ENCODE peak calls at places on chromosomes 11 and 22, in seven cellular contexts. H is PC-3, R is SK-N-SH, M is IMR-90, W is H9, S is HCT116, J is H1. P is an unnamed sample. For H3K4me1, the result is how much of the 10 kb centered on the place peaks cover.

GRCh38 chr11:104490182-104490581 is 326.2 kb upstream of the PDGFD start:
- DNase-seq in H (no peak), R (no peak), M (no peak), W (no peak), S (no peak), J (no peak), P (no peak)

GRCh38 chr11:122922893-122923292 is 40.3 kb downstream of the JHY start:
- DNase-seq in H (no peak), R (no peak), M (no peak), W (no peak), S (no peak), J (no peak), P (no peak)

GRCh38 chr11:116853461-116854073 is 16.1 kb upstream of the APOA1 start:
- DNase-seq in H (peak), R (no peak), M (peak), W (no peak), S (peak), J (no peak), P (no peak)

GRCh38 chr11:110092577-110093406 is at the start of gene ZC3H12C:
- DNase-seq in H (peak), R (peak), M (peak), W (peak), S (peak), J (peak), P (no peak)

GRCh38 chr22:17576475-17576874 is 13.2 kb downstream of the SLC25A18 start:
- DNase-seq in H (peak), R (no peak), M (peak), W (peak), S (no peak), J (no peak), P (no peak)

GRCh38 chr22:48680601-48681000 is 1147.1 kb downstream of the BRD1 start:
- DNase-seq in H (no peak), R (no peak), M (no peak), W (no peak), S (no peak), J (no peak), P (no peak)

GRCh38 chr11:121672630-121673487 is 220.1 kb upstream of the SORL1-AS1 start:
- DNase-seq in H (no peak), R (peak), M (no peak), W (no peak), S (no peak), J (no peak), P (no peak)

GRCh38 chr11:46918087-46918751 is at the start of gene LRP4:
- DNase-seq in H (no peak), R (peak), M (no peak), W (peak), S (no peak), J (no peak), P (peak)

GRCh38 chr11:117849781-117850414 is 25.4 kb upstream of the FXYD2 start:
- DNase-seq in H (no peak), R (no peak), M (no peak), W (peak), S (no peak), J (no peak), P (no peak)

GRCh38 chr22:36155702-36156101 is 4.9 kb downstream of the APOL3 start:
- DNase-seq in H (no peak), R (no peak), M (no peak), W (no peak), S (no peak), J (no peak), P (no peak)

GRCh38 chr11:75280770-75281468 is 40.3 kb downstream of the TPBGL start:
- DNase-seq in H (no peak), R (no peak), M (no peak), W (no peak), S (no peak), J (no peak), P (no peak)

GRCh38 chr11:128328955-128329551 is 258.3 kb downstream of the ETS1 start:
- DNase-seq in H (no peak), R (no peak), M (no peak), W (no peak), S (no peak), J (no peak), P (no peak)

GRCh38 chr22:49502126-49502826 is 325.4 kb downstream of the BRD1 start:
- DNase-seq in H (peak), R (no peak), M (no peak), W (no peak), S (peak), J (no peak), P (no peak)

GRCh38 chr11:29119691-29120328 is 897.0 kb downstream of the KCNA4 start:
- DNase-seq in H (peak), R (no peak), M (peak), W (no peak), S (no peak), J (no peak), P (no peak)

GRCh38 chr11:118339281-118340045 is 3.0 kb downstream of the CD3D start:
- DNase-seq in H (no peak), R (no peak), M (no peak), W (no peak), S (no peak), J (no peak), P (no peak)

GRCh38 chr22:23385301-23386244 is 194.5 kb downstream of the IGLL1 start:
- DNase-seq in H (peak), R (peak), M (peak), W (peak), S (peak), J (peak), P (peak)

GRCh38 chr11:15750535-15751297 is 605.6 kb downstream of the SOX6 start:
- DNase-seq in H (no peak), R (peak), M (no peak), W (no peak), S (no peak), J (no peak), P (no peak)

GRCh38 chr22:48855593-48856307 is 971.9 kb downstream of the BRD1 start:
- DNase-seq in H (no peak), R (no peak), M (no peak), W (no peak), S (no peak), J (no peak), P (no peak)

GRCh38 chr11:47995318-47995717 is 15.0 kb downstream of the PTPRJ start:
- DNase-seq in H (no peak), R (no peak), M (no peak), W (no peak), S (no peak), J (no peak), P (peak)

GRCh38 chr22:49013707-49014106 is 814.0 kb downstream of the BRD1 start:
- DNase-seq in H (no peak), R (peak), M (no peak), W (peak), S (no peak), J (no peak), P (no peak)

GRCh38 chr11:102664001-102664752 is 39.0 kb upstream of the MMP20 start:
- DNase-seq in H (peak), R (no peak), M (no peak), W (peak), S (peak), J (no peak), P (peak)

GRCh38 chr22:22196018-22196533 is 48.5 kb upstream of the VPREB1 start:
- DNase-seq in H (no peak), R (no peak), M (no peak), W (no peak), S (no peak), J (no peak), P (peak)

GRCh38 chr11:29641201-29641600 is 375.6 kb downstream of the KCNA4 start:
- DNase-seq in H (no peak), R (no peak), M (no peak), W (no peak), S (no peak), J (no peak), P (no peak)

GRCh38 chr11:12815931-12816494 is 141.8 kb downstream of the TEAD1 start:
- DNase-seq in H (no peak), R (no peak), M (no peak), W (no peak), S (no peak), J (no peak), P (no peak)

GRCh38 chr22:50090141-50090714 is 422 bp downstream of the MOV10L1 start:
- DNase-seq in H (no peak), R (no peak), M (no peak), W (no peak), S (no peak), J (no peak), P (no peak)

GRCh38 chr22:46213052-46213451 is 37.0 kb downstream of the CDPF1 start:
- DNase-seq in H (no peak), R (no peak), M (peak), W (no peak), S (no peak), J (no peak), P (no peak)

GRCh38 chr11:66459138-66459778 is 7.4 kb upstream of the PELI3 start:
- DNase-seq in H (no peak), R (no peak), M (no peak), W (no peak), S (no peak), J (no peak), P (peak)

GRCh38 chr11:130427581-130428211 is 713 bp downstream of the ADAMTS8 start:
- DNase-seq in H (no peak), R (peak), M (no peak), W (peak), S (no peak), J (no peak), P (no peak)

GRCh38 chr11:133787379-133788103 is 57.8 kb downstream of the SPATA19 start:
- DNase-seq in H (no peak), R (no peak), M (no peak), W (peak), S (no peak), J (no peak), P (no peak)

GRCh38 chr11:63769044-63769718 is 606 bp upstream of the ZFTA start:
- DNase-seq in H (peak), R (peak), M (no peak), W (no peak), S (no peak), J (no peak), P (peak)

GRCh38 chr11:22558638-22559037 is 67.0 kb downstream of the FANCF start:
- DNase-seq in H (no peak), R (peak), M (peak), W (no peak), S (no peak), J (no peak), P (no peak)

GRCh38 chr22:46520880-46521279 is 16.5 kb downstream of the CELSR1 start:
- DNase-seq in H (no peak), R (no peak), M (no peak), W (no peak), S (no peak), J (no peak), P (no peak)

DNA sequence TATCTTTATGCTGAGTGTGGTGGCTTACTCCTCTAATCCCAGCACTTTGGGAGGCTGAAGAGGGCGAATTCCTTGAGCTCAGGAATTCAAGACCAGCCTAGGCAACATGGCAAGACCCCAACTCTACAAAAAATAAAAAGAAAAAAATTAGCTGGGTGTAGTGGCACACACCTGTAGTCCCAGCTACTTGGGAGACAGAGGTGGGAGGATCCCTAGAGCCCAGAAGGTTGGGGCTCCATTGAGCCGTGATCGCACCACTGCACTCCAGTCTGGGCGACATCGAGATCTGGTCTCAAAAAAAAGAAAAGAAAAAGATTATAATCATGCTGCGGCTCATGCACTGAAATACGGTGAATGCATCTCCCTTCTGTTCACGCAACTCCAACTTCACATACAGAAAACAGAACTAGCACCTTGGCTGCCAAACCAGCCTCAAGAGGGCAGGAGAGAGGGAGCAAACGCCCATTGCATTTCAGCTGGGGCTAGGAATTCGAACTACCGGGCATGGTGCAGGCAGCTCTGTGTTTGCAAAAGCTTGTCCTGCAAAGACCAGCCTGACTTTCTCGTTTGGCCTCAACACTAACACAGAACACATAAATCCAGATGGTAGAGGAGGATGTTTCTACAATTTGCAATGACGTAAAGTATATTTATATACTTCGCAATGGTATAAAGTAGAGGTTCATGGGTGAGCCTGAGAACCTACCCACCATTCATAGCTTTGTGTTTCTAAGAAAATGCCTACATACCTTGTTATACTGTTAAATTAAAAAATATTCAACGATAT is 6.3 kb upstream of the SYNGR1 start:
- DNase-seq in H (peak), R (peak), M (peak), W (peak), S (peak), J (peak), P (peak)
- H3K4me2 ChIP-seq in H (peak), R (no peak), M (no peak), W (no peak), S (peak), J (no peak), P (peak)

GRCh38 chr11:3133456-3134217 is 31.5 kb downstream of the OSBPL5 start:
- DNase-seq in H (no peak), R (no peak), M (no peak), W (no peak), S (no peak), J (no peak), P (no peak)
- H3K4me1 ChIP-seq in H (under half), R (under half), M (under half), W (under half), S (under half), J (under half), P (under half)

DNA sequence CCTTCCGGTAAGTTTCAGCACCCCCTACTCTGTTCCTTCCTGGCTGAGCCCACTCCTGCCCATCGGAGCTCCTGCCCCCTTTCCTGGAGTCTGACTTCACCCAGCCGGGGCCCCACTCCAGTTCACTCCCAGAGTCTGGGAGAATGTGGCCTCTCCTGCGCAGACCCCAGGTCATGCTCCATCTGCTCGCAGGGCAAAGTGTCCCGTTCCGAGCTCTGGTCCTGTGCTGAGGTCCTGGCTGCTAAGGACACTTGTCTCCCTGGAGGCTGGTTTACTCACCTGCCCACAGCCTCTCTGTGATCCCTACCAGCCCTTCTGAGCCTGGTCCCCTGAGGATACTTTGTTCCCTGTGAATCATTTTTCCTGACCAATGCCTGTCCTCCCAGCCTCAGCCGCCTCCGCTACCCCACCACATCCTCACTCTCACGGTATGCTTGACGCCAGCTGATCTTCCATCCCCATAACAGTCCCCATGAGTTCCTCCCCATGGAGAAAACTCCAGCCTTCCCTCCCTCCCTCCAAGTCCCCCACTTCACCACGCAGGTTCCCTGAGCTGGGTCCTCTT is 526 bp downstream of the IFITM10 start:
- DNase-seq in H (peak), R (no peak), M (peak), W (no peak), S (no peak), J (no peak), P (no peak)
- H3K27ac ChIP-seq in H (no peak), R (peak), M (no peak), W (no peak), S (no peak), J (no peak), P (no peak)

GRCh38 chr22:29700206-29700948 is 19.4 kb upstream of the CABP7 start:
- DNase-seq in H (no peak), R (no peak), M (peak), W (no peak), S (no peak), J (no peak), P (no peak)
- H3K4me2 ChIP-seq in H (peak), R (peak), M (no peak), W (no peak), S (peak), J (peak), P (no peak)

GRCh38 chr22:37803195-37803635 is 4.5 kb upstream of the GCAT start:
- DNase-seq in H (no peak), R (no peak), M (no peak), W (no peak), S (no peak), J (no peak), P (no peak)
- H3K4me1 ChIP-seq in H (under half), R (under half), M (under half), W (under half), S (under half), J (under half), P (under half)

GRCh38 chr11:61630104-61630503 is 49.2 kb upstream of the SYT7 start:
- DNase-seq in H (no peak), R (no peak), M (no peak), W (no peak), S (no peak), J (no peak), P (no peak)

GRCh38 chr11:61629082-61629481 is 48.2 kb upstream of the SYT7 start:
- DNase-seq in H (no peak), R (no peak), M (no peak), W (no peak), S (no peak), J (no peak), P (no peak)

GRCh38 chr11:61627831-61628753 is 47.2 kb upstream of the SYT7 start:
- DNase-seq in H (peak), R (peak), M (peak), W (peak), S (peak), J (no peak), P (peak)

GRCh38 chr11:61625525-61625924 is 44.6 kb upstream of the SYT7 start:
- DNase-seq in H (no peak), R (no peak), M (no peak), W (no peak), S (no peak), J (no peak), P (no peak)

GRCh38 chr11:61626580-61627380 is 45.9 kb upstream of the SYT7 start:
- DNase-seq in H (peak), R (no peak), M (peak), W (peak), S (no peak), J (no peak), P (no peak)
- H3K27ac ChIP-seq in H (peak), R (no peak), M (no peak), W (peak), S (peak), J (peak), P (no peak)

DNA sequence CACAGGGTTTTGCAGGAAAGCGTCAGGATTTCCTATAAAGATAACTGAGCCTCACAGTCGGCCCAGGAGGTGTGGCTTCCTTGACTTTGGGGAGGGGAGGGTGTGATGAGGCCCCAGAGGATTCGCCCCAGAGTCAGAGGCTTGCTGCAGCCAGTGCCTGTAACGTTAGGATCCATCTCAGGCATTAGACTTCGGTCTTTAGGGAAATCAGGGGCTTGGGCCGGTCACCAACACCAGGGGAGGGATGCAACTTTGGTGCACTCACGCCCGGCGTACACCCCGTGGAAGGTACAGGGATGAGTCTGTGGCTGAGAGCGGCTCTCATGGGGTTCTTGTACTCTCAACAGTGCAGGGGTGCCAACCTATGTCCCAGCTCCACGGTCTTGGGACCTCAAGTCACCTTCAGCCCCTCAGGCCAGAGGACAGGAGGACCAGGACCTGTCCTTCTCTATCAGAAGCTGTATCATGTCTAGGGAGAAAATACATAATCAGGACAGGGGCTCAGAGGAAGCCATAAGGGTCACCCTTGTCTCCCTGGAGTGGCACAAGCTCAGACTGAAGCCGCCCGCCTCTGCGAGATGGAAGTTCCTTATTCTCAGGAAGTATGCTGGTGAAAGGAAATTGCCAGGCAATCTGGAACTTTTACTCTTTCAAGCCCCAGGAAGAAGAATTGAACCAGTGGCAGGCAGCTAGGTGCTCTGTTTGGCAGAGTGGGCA is 5.5 kb upstream of the ANO1 start:
- DNase-seq in H (no peak), R (peak), M (no peak), W (peak), S (no peak), J (no peak), P (no peak)
- H3K4me2 ChIP-seq in H (no peak), R (no peak), M (no peak), W (peak), S (no peak), J (peak), P (no peak)

GRCh38 chr22:20243176-20243544 is 25.0 kb downstream of the RTN4R start:
- DNase-seq in H (no peak), R (no peak), M (no peak), W (no peak), S (no peak), J (no peak), P (no peak)
- H3K4me1 ChIP-seq in H (under half), R (under half), M (under half), W (under half), S (under half), J (under half), P (half or more)

P was measured in Karpas-422.